ENCODE peak calls at places on chromosomes 12 and 14, in four cellular contexts. E is epithelial cell of esophagus, B is lower lobe of right lung, T is GM12865. I is an unnamed sample.

GRCh38 chr12:18496156-18496555 is 234.8 kb downstream of the PIK3C2G start:
- DNase-seq in B (no peak), E (no peak), T (no peak), I (no peak)

GRCh38 chr14:105883066-105884005 is 357.0 kb downstream of the TMEM121 start:
- DNase-seq in E (no peak), B (peak), T (no peak), I (no peak)

GRCh38 chr14:60646202-60646886 is 2.9 kb downstream of the SIX1 start:
- DNase-seq in E (no peak), B (no peak), T (no peak), I (no peak)

GRCh38 chr14:72420749-72421452 is 473.0 kb downstream of the DPF3 start:
- DNase-seq in E (peak), B (peak), T (peak), I (peak)

GRCh38 chr14:33430414-33430813 is 491.7 kb downstream of the NPAS3 start:
- DNase-seq in E (no peak), B (no peak), T (no peak), I (no peak)

GRCh38 chr14:74618078-74618952 is 6.3 kb upstream of the LTBP2 start:
- DNase-seq in T (peak), B (peak), E (peak), I (peak)

GRCh38 chr14:103141117-103141796 is 18.0 kb downstream of the TNFAIP2 start:
- DNase-seq in E (peak), T (peak), B (peak), I (no peak)

GRCh38 chr14:34199585-34199984 is 248.7 kb upstream of the EGLN3 start:
- DNase-seq in T (no peak), B (no peak), E (peak), I (peak)

GRCh38 chr12:106582661-106583577 is at the start of gene RFX4:
- DNase-seq in E (no peak), B (no peak), T (no peak), I (peak)

GRCh38 chr14:28596336-28596735 is 170.3 kb upstream of the FOXG1 start:
- DNase-seq in T (no peak), E (peak), B (no peak), I (peak)

GRCh38 chr12:104219908-104220404 is 4.4 kb downstream of the TXNRD1 start:
- DNase-seq in E (peak), T (no peak), B (no peak), I (peak)

DNA sequence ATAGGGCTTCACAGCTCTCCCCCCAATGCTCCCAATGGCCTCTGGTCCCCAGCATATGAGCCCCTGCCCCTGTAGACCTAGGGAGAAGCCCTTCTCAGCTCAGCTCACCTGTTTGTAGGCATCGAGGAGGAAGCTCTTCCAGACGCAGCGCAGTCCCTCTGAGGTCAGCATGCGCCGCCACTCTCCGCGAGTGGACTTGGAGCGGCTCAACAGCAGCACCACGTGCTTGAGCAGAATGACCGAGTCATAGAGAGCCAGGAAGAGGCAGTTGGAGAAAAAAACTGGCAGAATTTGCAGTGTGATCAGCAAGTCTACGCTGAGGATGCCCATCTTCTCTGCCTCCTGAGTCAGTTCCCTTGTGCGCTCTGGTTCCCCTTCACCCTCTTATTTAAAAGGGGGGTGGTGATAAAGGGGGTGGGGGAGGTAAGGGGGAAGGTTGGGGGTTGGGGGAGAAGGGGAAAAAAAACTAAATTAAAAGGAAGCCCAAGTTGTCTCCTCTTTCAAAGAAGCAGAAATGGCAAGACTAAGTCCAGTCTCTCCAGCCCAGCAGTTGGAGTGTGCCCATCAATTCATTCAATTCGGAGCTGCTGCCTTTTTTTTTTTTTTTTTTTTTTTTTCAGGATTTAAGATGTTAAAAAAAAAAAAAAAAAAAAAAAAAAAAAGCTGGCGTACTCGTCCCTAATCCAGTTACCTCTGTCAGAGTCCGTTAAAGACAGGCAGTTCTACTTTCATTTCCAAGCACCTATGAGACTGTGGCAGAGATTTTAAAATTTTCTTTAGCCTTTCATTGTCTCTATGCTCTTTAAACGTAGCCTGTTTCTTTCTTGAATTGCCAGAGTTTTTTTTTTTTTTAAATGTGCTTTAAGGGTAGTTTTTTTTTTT is at the start of gene DIO2:
- DNase-seq in E (peak), T (no peak), B (no peak), I (no peak)
- TF ChIP-seq CTCF in E (no peak), T (no peak), B (no peak), I (no peak)

GRCh38 chr12:94769746-94770396 is 119.5 kb upstream of the TMCC3 start:
- DNase-seq in T (peak), E (no peak), B (no peak), I (no peak)
- TF ChIP-seq CTCF in T (no peak), E (no peak), B (no peak), I (no peak)

GRCh38 chr14:56280843-56281242 is 162.6 kb downstream of the PELI2 start:
- DNase-seq in E (no peak), T (no peak), B (no peak), I (no peak)
- TF ChIP-seq CTCF in E (peak), T (no peak), B (no peak), I (peak)

GRCh38 chr12:21941522-21942376 is 523 bp upstream of the ABCC9 start:
- DNase-seq in E (peak), T (no peak), B (peak), I (no peak)
- TF ChIP-seq CTCF in E (peak), T (no peak), B (peak), I (no peak)

GRCh38 chr14:70188608-70189540 is at the start of gene SLC8A3:
- DNase-seq in T (peak), B (no peak), E (peak), I (peak)

GRCh38 chr14:70189678-70190077 is 927 bp upstream of the SLC8A3 start:
- DNase-seq in B (no peak), T (peak), E (no peak), I (no peak)

GRCh38 chr14:70186826-70187483 is 1.8 kb downstream of the SLC8A3 start:
- DNase-seq in B (no peak), T (peak), E (no peak), I (peak)

GRCh38 chr14:70190156-70190555 is 1.4 kb upstream of the SLC8A3 start:
- DNase-seq in B (no peak), E (no peak), T (no peak), I (no peak)

DNA sequence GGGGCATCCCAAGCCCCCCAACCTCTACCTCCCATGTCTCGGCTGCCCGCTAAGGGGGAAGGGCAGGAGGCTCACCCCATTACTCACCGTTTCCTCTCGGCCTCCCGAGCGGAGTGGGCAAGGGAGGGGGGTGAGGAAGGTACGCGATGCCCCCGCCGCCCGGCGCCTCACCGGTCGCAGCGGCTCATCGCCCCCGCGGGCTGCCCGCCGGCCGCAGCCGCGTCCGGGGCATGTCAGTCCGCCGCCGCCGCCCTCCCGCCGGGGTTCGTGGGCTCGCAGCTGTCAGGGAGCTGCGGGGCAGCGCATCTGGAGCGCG is 501 bp downstream of the SLC8A3 start:
- DNase-seq in B (no peak), E (peak), T (peak), I (no peak)
- TF ChIP-seq CTCF in B (no peak), E (no peak), T (no peak), I (no peak)

I was measured in foreskin keratinocyte.